ENCODE peak calls at places on chromosomes 7 and 10, in eight cellular contexts. J is mesendoderm; L is Peyer's patch; C is SK-N-MC; I is stomach; F is gastrocnemius medialis; A is CD8-positive, alpha-beta T cell; S is tibial artery. D is an unnamed sample.
A peak's percentile ranks its signal among the peaks of the same experiment; 100 is the strongest.

GRCh38 chr10:35972275-35972674 is 330.2 kb upstream of the FZD8 start:
- DNase-seq in J (no peak), L (no peak), C (no peak), I (no peak), F (no peak), A (no peak), S (no peak), D (no peak)

GRCh38 chr10:119273413-119273812 is 66.0 kb downstream of the GRK5 start:
- DNase-seq in J (no peak), L (no peak), C (no peak), I (no peak), F (no peak), A (no peak), S (no peak), D (peak; percentile 29)

GRCh38 chr10:71244638-71245419 is 32.5 kb downstream of the UNC5B start:
- DNase-seq in J (no peak), L (peak; percentile 68), C (no peak), I (peak; percentile 39), F (no peak), A (no peak), S (peak; percentile 80), D (peak; percentile 79)

GRCh38 chr7:107103369-107103768 is 58.9 kb downstream of the PRKAR2B start:
- DNase-seq in J (peak; percentile 83), L (no peak), C (no peak), I (no peak), F (no peak), A (no peak), S (no peak), D (no peak)

GRCh38 chr7:135877799-135878198 is 99.4 kb downstream of the MTPN start:
- DNase-seq in J (no peak), L (no peak), C (no peak), I (no peak), F (no peak), A (no peak), S (no peak), D (no peak)

GRCh38 chr7:128919241-128919640 is 8.7 kb upstream of the KCP start:
- DNase-seq in J (no peak), L (peak; percentile 14), C (no peak), I (no peak), F (no peak), A (no peak), S (peak; percentile 46), D (no peak)

GRCh38 chr7:75617634-75618234 is 121.0 kb downstream of the HIP1 start:
- DNase-seq in J (no peak), L (no peak), C (no peak), I (peak; percentile 56), F (peak; percentile 43), A (peak; percentile 50), S (peak; percentile 82), D (peak; percentile 90)

GRCh38 chr10:85741626-85742300 is 624.8 kb downstream of the GRID1 start:
- DNase-seq in J (no peak), L (no peak), C (no peak), I (no peak), F (no peak), A (no peak), S (no peak), D (no peak)

GRCh38 chr7:128352138-128352537 is 8.4 kb upstream of the RBM28 start:
- DNase-seq in J (peak; percentile 89), L (no peak), C (no peak), I (peak; percentile 77), F (no peak), A (peak; percentile 34), S (no peak), D (peak; percentile 82)

GRCh38 chr7:49769285-49769857 is 4.1 kb upstream of the VWC2 start:
- DNase-seq in J (no peak), L (no peak), C (no peak), I (no peak), F (no peak), A (no peak), S (no peak), D (no peak)

GRCh38 chr10:127694580-127695193 is 42.3 kb upstream of the FOXI2 start:
- DNase-seq in J (peak; percentile 89), L (no peak), C (no peak), I (no peak), F (no peak), A (no peak), S (no peak), D (no peak)

GRCh38 chr10:5943536-5943935 is 33.8 kb downstream of the IL15RA start:
- DNase-seq in J (no peak), L (no peak), C (no peak), I (no peak), F (peak; percentile 10), A (no peak), S (peak; percentile 79), D (peak; percentile 88)

GRCh38 chr10:73359492-73359891 is 828 bp upstream of the CFAP70 start:
- DNase-seq in J (peak; percentile 2), L (no peak), C (no peak), I (no peak), F (no peak), A (no peak), S (no peak), D (no peak)

GRCh38 chr7:115229401-115230083 is 307.6 kb downstream of the MDFIC start:
- DNase-seq in J (no peak), L (no peak), C (no peak), I (no peak), F (no peak), A (no peak), S (no peak), D (no peak)

GRCh38 chr10:1373287-1373686 is 317.1 kb downstream of the WDR37 start:
- DNase-seq in J (no peak), L (no peak), C (no peak), I (no peak), F (no peak), A (no peak), S (no peak), D (no peak)

GRCh38 chr10:132396495-132397035 is 435 bp upstream of the PWWP2B start:
- DNase-seq in J (peak; percentile 66), L (peak; percentile 82), C (no peak), I (peak; percentile 75), F (no peak), A (peak; percentile 63), S (peak; percentile 83), D (peak; percentile 75)

DNA sequence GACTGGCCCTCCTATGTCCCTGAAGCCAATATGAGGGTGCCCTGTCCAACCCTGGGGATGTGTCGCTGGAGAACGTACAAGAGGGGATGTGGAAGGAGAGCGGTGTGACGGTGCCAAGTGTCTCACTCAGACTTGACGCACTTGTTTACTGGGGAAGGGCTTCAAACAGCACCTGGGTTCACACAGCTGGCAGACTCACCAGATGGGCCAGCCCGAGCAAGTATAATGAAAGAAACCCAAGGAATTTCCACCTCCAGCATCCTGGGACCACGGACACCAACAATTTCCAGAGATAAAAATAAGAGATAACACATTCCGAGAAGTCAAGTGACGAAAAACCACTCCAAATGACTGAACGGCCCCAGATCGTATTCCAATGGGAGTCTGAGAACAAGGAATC is 5.3 kb downstream of the ATP5MF start:
- DNase-seq in J (no peak), L (no peak), C (no peak), I (no peak), F (no peak), A (no peak), S (no peak), D (no peak)
- H3K4me3 ChIP-seq in J (no peak overlapping the region), L (no peak overlapping the region), C (no peak overlapping the region), I (no peak overlapping the region), F (no peak overlapping the region), A (no peak overlapping the region), S (no peak overlapping the region), D (no peak overlapping the region)

GRCh38 chr7:130134726-130135125 is 64.4 kb downstream of the KLHDC10 start:
- DNase-seq in J (no peak), L (no peak), C (no peak), I (no peak), F (no peak), A (no peak), S (no peak), D (no peak)

GRCh38 chr7:130135208-130136205 is 65.2 kb downstream of the KLHDC10 start:
- DNase-seq in J (no peak), L (no peak), C (no peak), I (no peak), F (no peak), A (no peak), S (no peak), D (no peak)

GRCh38 chr7:130131964-130132875 is 61.9 kb downstream of the KLHDC10 start:
- DNase-seq in J (no peak), L (no peak), C (no peak), I (no peak), F (no peak), A (no peak), S (no peak), D (no peak)

GRCh38 chr7:130133029-130133774 is 62.9 kb downstream of the KLHDC10 start:
- DNase-seq in J (no peak), L (no peak), C (no peak), I (no peak), F (no peak), A (no peak), S (no peak), D (no peak)

DNA sequence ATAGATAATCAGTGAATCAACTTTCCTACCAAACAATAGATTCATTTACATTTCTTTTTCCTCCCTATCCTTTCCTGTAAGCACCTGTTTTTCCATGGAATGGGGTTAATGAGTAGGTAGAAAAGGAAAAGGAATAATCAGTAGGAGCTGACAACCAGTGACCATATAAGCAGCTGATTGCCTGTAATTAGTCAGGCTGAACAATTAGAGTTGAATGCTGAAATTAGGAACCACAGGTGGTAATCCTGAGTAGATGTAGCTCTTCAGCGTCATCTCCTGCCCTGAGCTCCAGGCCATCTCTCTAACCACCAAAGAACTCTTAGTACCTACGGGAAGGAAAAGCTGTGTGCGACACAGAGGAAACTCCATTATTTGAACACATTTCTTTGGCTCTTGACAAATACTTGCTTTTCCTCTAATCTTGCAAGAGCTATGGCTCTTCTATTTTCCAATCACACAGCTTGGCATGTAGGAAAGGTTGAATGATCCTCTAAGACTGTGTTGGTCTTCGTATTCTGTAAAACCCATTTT is 63.8 kb downstream of the KLHDC10 start:
- DNase-seq in J (peak; percentile 60), L (no peak), C (no peak), I (no peak), F (no peak), A (no peak), S (no peak), D (no peak)
- H3K36me3 ChIP-seq in J (peaks cover 2% of the 10 kb centered on the region), L (no peaks in the 10 kb centered on the region), C (peaks cover 28% of the 10 kb centered on the region), I (peaks cover 80% of the 10 kb centered on the region), F (no peaks in the 10 kb centered on the region), A (peaks cover 11% of the 10 kb centered on the region), S (peaks cover 69% of the 10 kb centered on the region), D (peaks cover 7% of the 10 kb centered on the region)

DNA sequence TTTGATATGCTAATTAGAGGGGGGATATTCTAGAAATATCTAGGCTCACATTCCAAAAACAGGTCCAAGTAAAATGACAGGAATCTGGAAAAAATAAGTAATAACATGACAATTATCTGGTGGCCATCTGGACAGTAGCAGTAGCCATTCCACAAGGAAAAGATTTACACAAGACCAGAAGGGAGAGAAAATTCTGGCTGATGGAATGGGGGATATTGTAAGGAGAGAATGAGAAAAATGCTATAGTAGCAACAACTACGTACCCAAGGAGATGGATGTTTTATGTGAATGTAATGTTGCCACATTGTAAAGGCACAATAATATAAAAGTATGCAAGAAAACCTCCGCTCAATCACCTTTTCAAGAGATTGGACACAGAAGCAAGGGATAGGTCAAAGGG is 5.4 kb downstream of the MYOF start:
- DNase-seq in J (no peak), L (no peak), C (no peak), I (no peak), F (no peak), A (no peak), S (no peak), D (no peak)
- H3K4me3 ChIP-seq in J (no peak overlapping the region), L (no peak overlapping the region), C (no peak overlapping the region), I (no peak overlapping the region), F (no peak overlapping the region), A (no peak overlapping the region), S (no peak overlapping the region), D (no peak overlapping the region)

GRCh38 chr7:2245883-2246679 is 4.1 kb downstream of the NUDT1 start:
- DNase-seq in J (no peak), L (no peak), C (no peak), I (peak; percentile 28), F (no peak), A (no peak), S (no peak), D (peak; percentile 73)
- H3K36me3 ChIP-seq in J (no peaks in the 10 kb centered on the region), L (no peaks in the 10 kb centered on the region), C (peaks cover 3% of the 10 kb centered on the region), I (peaks cover 3% of the 10 kb centered on the region), F (no peaks in the 10 kb centered on the region), A (no peaks in the 10 kb centered on the region), S (no peaks in the 10 kb centered on the region), D (no peaks in the 10 kb centered on the region)

D was measured in aorta.